ENCODE peak calls at places on chromosome 20, in eight cellular contexts. K is cardiac fibroblast, N is PC-9, R is fibroblast of pulmonary artery, P is bronchial epithelial cell, J is brain microvascular endothelial cell, G is tibial artery, B is tibial nerve. X is an unnamed sample.

GRCh38 chr20:49187330-49188100 is 619 bp downstream of the STAU1 start:
- DNase-seq in K (no peak), N (no peak), R (no peak), P (no peak), J (no peak), G (peak), B (peak), X (no peak)

GRCh38 chr20:49762940-49763766 is 49.5 kb upstream of the B4GALT5 start:
- DNase-seq in K (no peak), N (peak), R (no peak), P (peak), J (no peak), G (no peak), B (no peak), X (no peak)

GRCh38 chr20:57709823-57710799 is at the start of gene PMEPA1:
- DNase-seq in K (peak), N (peak), R (peak), P (peak), J (peak), G (peak), B (peak), X (peak)

GRCh38 chr20:57738484-57738883 is 28.7 kb upstream of the PMEPA1 start:
- DNase-seq in K (no peak), N (no peak), R (peak), P (no peak), J (no peak), G (no peak), B (no peak), X (no peak)

GRCh38 chr20:49406666-49407065 is 75.8 kb downstream of the KCNB1 start:
- DNase-seq in K (no peak), N (no peak), R (no peak), P (no peak), J (no peak), G (no peak), B (no peak), X (no peak)

GRCh38 chr20:43584448-43585138 is 6.1 kb upstream of the IFT52 start:
- DNase-seq in K (peak), N (peak), R (peak), P (no peak), J (peak), G (no peak), B (no peak), X (no peak)

GRCh38 chr20:49752504-49752903 is 38.8 kb upstream of the B4GALT5 start:
- DNase-seq in K (no peak), N (no peak), R (no peak), P (no peak), J (no peak), G (no peak), B (no peak), X (no peak)

GRCh38 chr20:46953596-46953995 is 59.0 kb downstream of the EYA2 start:
- DNase-seq in K (no peak), N (no peak), R (no peak), P (no peak), J (no peak), G (no peak), B (no peak), X (no peak)

GRCh38 chr20:48879609-48880008 is 41.9 kb upstream of the ARFGEF2 start:
- DNase-seq in K (peak), N (peak), R (peak), P (peak), J (peak), G (no peak), B (no peak), X (no peak)

GRCh38 chr20:36285746-36286447 is 20.2 kb upstream of the DLGAP4 start:
- DNase-seq in K (no peak), N (no peak), R (no peak), P (no peak), J (no peak), G (no peak), B (no peak), X (no peak)

GRCh38 chr20:21104466-21104761 is 1.7 kb downstream of the LINC00237 start:
- DNase-seq in K (no peak), N (no peak), R (no peak), P (no peak), J (no peak), G (no peak), B (no peak), X (no peak)

GRCh38 chr20:64053841-64054661 is 4.6 kb upstream of the SOX18 start:
- DNase-seq in K (peak), N (peak), R (peak), P (no peak), J (no peak), G (no peak), B (no peak), X (no peak)

GRCh38 chr20:33277471-33278441 is 5.3 kb upstream of the BPIFB1 start:
- DNase-seq in K (no peak), N (peak), R (no peak), P (no peak), J (no peak), G (no peak), B (no peak), X (no peak)

GRCh38 chr20:46222521-46223007 is 85.7 kb downstream of the CDH22 start:
- DNase-seq in K (no peak), N (no peak), R (no peak), P (no peak), J (no peak), G (no peak), B (no peak), X (no peak)

GRCh38 chr20:33945391-33946079 is 48.2 kb upstream of the RALY start:
- DNase-seq in K (peak), N (no peak), R (peak), P (peak), J (peak), G (no peak), B (no peak), X (no peak)

GRCh38 chr20:38726849-38727601 is 2.7 kb downstream of the SLC32A1 start:
- DNase-seq in K (peak), N (no peak), R (peak), P (no peak), J (no peak), G (no peak), B (no peak), X (peak)

GRCh38 chr20:61951695-61952533 is 113.8 kb downstream of the TAF4 start:
- DNase-seq in K (no peak), N (no peak), R (no peak), P (no peak), J (no peak), G (no peak), B (no peak), X (no peak)

GRCh38 chr20:25136643-25137559 is 55.0 kb upstream of the VSX1 start:
- DNase-seq in K (peak), N (peak), R (peak), P (peak), J (peak), G (peak), B (peak), X (no peak)

GRCh38 chr20:34364013-34364382 is 925 bp downstream of the ITCH start:
- DNase-seq in K (peak), N (no peak), R (peak), P (peak), J (peak), G (no peak), B (peak), X (no peak)

GRCh38 chr20:61896058-61896961 is 169.4 kb downstream of the TAF4 start:
- DNase-seq in K (peak), N (peak), R (peak), P (peak), J (peak), G (no peak), B (peak), X (peak)

GRCh38 chr20:22584630-22584921 is 204 bp upstream of the FOXA2 start:
- DNase-seq in K (no peak), N (no peak), R (no peak), P (peak), J (no peak), G (no peak), B (no peak), X (no peak)

GRCh38 chr20:33130553-33130952 is 37.4 kb upstream of the BPIFA2 start:
- DNase-seq in K (peak), N (no peak), R (no peak), P (peak), J (no peak), G (no peak), B (no peak), X (no peak)

GRCh38 chr20:31691646-31692275 is 30.9 kb downstream of the BCL2L1 start:
- DNase-seq in K (no peak), N (no peak), R (no peak), P (no peak), J (no peak), G (no peak), B (no peak), X (no peak)

GRCh38 chr20:19003759-19004336 is 190.3 kb downstream of the SCP2D1 start:
- DNase-seq in K (no peak), N (no peak), R (no peak), P (no peak), J (no peak), G (no peak), B (no peak), X (no peak)

GRCh38 chr20:61558726-61559125 is 306.7 kb downstream of the CDH4 start:
- DNase-seq in K (peak), N (no peak), R (no peak), P (peak), J (no peak), G (no peak), B (no peak), X (no peak)

GRCh38 chr20:34532320-34532719 is 16.1 kb downstream of the DYNLRB1 start:
- DNase-seq in K (no peak), N (no peak), R (no peak), P (no peak), J (no peak), G (peak), B (no peak), X (no peak)

GRCh38 chr20:3804254-3804751 is 8.2 kb downstream of the CDC25B start:
- DNase-seq in K (no peak), N (no peak), R (no peak), P (peak), J (no peak), G (no peak), B (no peak), X (no peak)

GRCh38 chr20:3803854-3804253 is 7.7 kb downstream of the CDC25B start:
- DNase-seq in K (no peak), N (no peak), R (no peak), P (no peak), J (no peak), G (no peak), B (no peak), X (no peak)

GRCh38 chr20:3808141-3808479 is 12.0 kb downstream of the CDC25B start:
- DNase-seq in K (peak), N (peak), R (peak), P (peak), J (no peak), G (peak), B (peak), X (no peak)

GRCh38 chr20:3804781-3805180 is 8.7 kb downstream of the CDC25B start:
- DNase-seq in K (no peak), N (no peak), R (no peak), P (no peak), J (no peak), G (no peak), B (no peak), X (no peak)

DNA sequence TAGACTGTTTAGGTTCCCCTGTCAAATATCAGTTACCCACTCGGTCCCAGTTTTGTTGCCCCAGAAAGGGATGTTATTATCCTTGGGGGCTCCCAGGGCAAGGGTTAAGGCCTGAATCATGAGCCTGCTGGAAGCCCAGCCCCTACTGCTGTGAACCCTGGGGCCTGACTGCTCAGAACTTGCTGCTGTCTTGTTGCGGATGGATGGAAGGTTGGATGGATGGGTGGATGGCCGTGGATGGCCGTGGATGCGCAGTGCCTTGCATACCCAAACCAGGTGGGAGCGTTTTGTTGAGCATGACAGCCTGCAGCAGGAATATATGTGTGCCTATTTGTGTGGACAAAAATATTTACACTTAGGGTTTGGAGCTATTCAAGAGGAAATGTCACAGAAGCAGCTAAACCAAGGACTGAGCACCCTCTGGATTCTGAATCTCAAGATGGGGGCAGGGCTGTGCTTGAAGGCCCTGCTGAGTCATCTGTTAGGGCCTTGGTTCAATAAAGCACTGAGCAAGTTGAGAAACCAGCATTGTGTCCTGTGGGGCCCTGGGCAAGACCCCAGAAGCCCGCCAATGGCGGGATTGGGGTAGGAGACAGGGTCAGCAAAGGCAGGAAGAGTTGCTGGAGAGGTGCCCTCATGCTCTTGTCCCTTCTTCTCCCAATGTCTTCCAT is 9.6 kb downstream of the CDC25B start:
- DNase-seq in K (peak), N (no peak), R (peak), P (peak), J (no peak), G (no peak), B (no peak), X (no peak)
- TF ChIP-seq CTCF in K (no peak), N (no peak), R (no peak), P (no peak), J (no peak), G (no peak), B (no peak), X (no peak)

DNA sequence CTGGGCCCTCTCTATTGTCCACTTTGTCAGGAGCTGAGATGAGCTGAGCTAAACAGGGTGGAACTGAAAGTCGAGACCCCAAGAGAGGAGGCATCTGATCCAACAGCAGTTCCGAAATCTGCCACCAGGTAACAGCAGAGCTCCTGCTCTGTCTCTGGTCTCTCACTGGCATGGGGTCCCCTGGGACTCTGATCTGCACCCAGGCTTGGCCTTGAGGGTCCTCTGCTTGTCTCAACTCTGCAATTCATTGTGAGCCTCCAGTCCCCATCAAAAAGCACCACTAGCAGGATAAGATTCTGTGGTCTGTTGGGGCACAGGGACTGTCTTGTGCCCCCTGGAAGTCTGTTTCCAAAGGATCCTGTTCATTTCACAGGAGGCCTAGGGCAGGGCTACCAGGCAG is 62.5 kb upstream of the TOP1 start:
- DNase-seq in K (peak), N (no peak), R (no peak), P (no peak), J (no peak), G (no peak), B (no peak), X (no peak)
- TF ChIP-seq CTCF in K (peak), N (peak), R (peak), P (peak), J (peak), G (no peak), B (no peak), X (no peak)

GRCh38 chr20:15643713-15644112 is 929.5 kb downstream of the KIF16B start:
- DNase-seq in K (peak), N (no peak), R (peak), P (peak), J (no peak), G (no peak), B (no peak), X (no peak)
- TF ChIP-seq CTCF in K (peak), N (peak), R (peak), P (peak), J (peak), G (no peak), B (no peak), X (peak)

GRCh38 chr20:53034899-53035298 is 62.7 kb downstream of the TSHZ2 start:
- DNase-seq in K (no peak), N (no peak), R (no peak), P (no peak), J (no peak), G (no peak), B (no peak), X (no peak)

GRCh38 chr20:53032021-53033001 is 60.2 kb downstream of the TSHZ2 start:
- DNase-seq in K (peak), N (no peak), R (peak), P (peak), J (no peak), G (peak), B (peak), X (no peak)

GRCh38 chr20:53028337-53029007 is 56.3 kb downstream of the TSHZ2 start:
- DNase-seq in K (no peak), N (no peak), R (no peak), P (peak), J (no peak), G (no peak), B (no peak), X (no peak)

GRCh38 chr20:53033176-53033575 is 61.0 kb downstream of the TSHZ2 start:
- DNase-seq in K (no peak), N (no peak), R (no peak), P (no peak), J (no peak), G (no peak), B (no peak), X (no peak)

DNA sequence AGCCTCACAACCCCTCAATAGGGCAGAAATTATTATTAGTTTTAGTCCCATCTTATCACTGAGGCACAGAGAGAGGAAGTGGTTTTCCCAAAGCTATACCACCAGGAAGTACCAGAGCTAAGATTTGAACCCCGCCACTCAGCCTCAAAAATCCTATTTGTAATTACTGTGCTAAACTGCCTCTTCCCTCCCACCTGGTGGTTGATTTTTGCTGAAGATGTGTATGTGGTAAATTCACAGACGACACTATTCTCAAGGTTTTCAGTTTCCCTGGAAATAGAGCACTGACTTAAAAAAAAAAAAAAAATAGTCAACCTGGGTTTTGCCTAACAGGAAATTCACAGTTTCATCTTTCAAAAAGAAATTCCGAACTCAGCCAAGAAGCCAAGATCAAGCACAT is 57.9 kb downstream of the TSHZ2 start:
- DNase-seq in K (no peak), N (no peak), R (no peak), P (no peak), J (no peak), G (no peak), B (no peak), X (no peak)
- TF ChIP-seq CTCF in K (no peak), N (no peak), R (no peak), P (no peak), J (no peak), G (no peak), B (no peak), X (no peak)

GRCh38 chr20:60137657-60138245 is 179.5 kb downstream of the CDH26 start:
- DNase-seq in K (peak), N (no peak), R (peak), P (peak), J (peak), G (no peak), B (no peak), X (no peak)
- TF ChIP-seq CTCF in K (peak), N (peak), R (peak), P (peak), J (peak), G (no peak), B (peak), X (peak)

GRCh38 chr20:6654490-6655247 is 112.8 kb upstream of the BMP2 start:
- DNase-seq in K (peak), N (no peak), R (no peak), P (peak), J (no peak), G (peak), B (no peak), X (no peak)
- TF ChIP-seq CTCF in K (no peak), N (no peak), R (no peak), P (no peak), J (no peak), G (no peak), B (no peak), X (no peak)

GRCh38 chr20:17659801-17660200 is 22.2 kb downstream of the RRBP1 start:
- DNase-seq in K (no peak), N (no peak), R (no peak), P (no peak), J (no peak), G (peak), B (no peak), X (no peak)
- TF ChIP-seq CTCF in K (no peak), N (no peak), R (peak), P (no peak), J (peak), G (no peak), B (no peak), X (no peak)

X was measured in D721Med.